ENCODE peak calls at places on chromosome 1, in four cellular contexts. G is upper lobe of right lung, V is small intestine, W is cardiac muscle cell. T is an unnamed sample.

GRCh38 chr1:119742193-119742592 is 26.5 kb downstream of the HMGCS2 start:
- DNase-seq in W (no peak), V (peak; percentile 68), G (no peak), T (no peak)

GRCh38 chr1:19666139-19666465 is 1.4 kb downstream of the HTR6 start:
- DNase-seq in V (no peak), G (no peak), W (no peak), T (no peak)

GRCh38 chr1:227758366-227758765 is 23.1 kb downstream of the SNAP47 start:
- DNase-seq in V (no peak), G (no peak), W (no peak), T (no peak)

GRCh38 chr1:79655876-79656275 is 649.3 kb upstream of the ADGRL4 start:
- DNase-seq in W (no peak), G (no peak), V (no peak), T (no peak)

GRCh38 chr1:218499021-218499691 is 154.0 kb downstream of the TGFB2 start:
- DNase-seq in W (peak; percentile 64), G (no peak), V (peak; percentile 13), T (no peak)

GRCh38 chr1:87723193-87723592 is 394.5 kb downstream of the LMO4 start:
- DNase-seq in W (no peak), V (no peak), G (no peak), T (no peak)

GRCh38 chr1:177413982-177414654 is 243.4 kb downstream of the BRINP2 start:
- DNase-seq in W (no peak), G (no peak), V (no peak), T (no peak)

GRCh38 chr1:147627435-147628110 is 42.8 kb downstream of the ACP6 start:
- DNase-seq in W (peak; percentile 67), G (peak; percentile 73), V (peak; percentile 51), T (peak; percentile 49)

GRCh38 chr1:184513966-184514365 is 127.1 kb downstream of the C1orf21 start:
- DNase-seq in G (no peak), W (peak; percentile 61), V (no peak), T (no peak)

GRCh38 chr1:56551691-56552090 is 27.7 kb downstream of the PLPP3 start:
- DNase-seq in W (no peak), V (no peak), G (no peak), T (no peak)

GRCh38 chr1:5847013-5847654 is 145.1 kb downstream of the NPHP4 start:
- DNase-seq in W (peak; percentile 39), V (no peak), G (no peak), T (no peak)

GRCh38 chr1:31658721-31659120 is 14.0 kb upstream of the PEF1 start:
- DNase-seq in W (no peak), G (no peak), V (no peak), T (no peak)